ENCODE peak calls at places on chromosomes 5 and 9, in seven cellular contexts. One of them, this sample, is unnamed.

GRCh38 chr9:5630038-5630507 is 1.2 kb downstream of the RIC1 start:
- DNase-seq in AG04450: no peak
- DNase-seq in astrocyte: peak
- DNase-seq in CD8-positive, alpha-beta memory T cell: no peak
- DNase-seq in left lung: no peak
- DNase-seq in CD8-positive, alpha-beta T cell: no peak
- DNase-seq in heart right ventricle: no peak
- DNase-seq in this sample: no peak

GRCh38 chr5:76544268-76544926 is 78.8 kb downstream of the F2RL2 start:
- DNase-seq in left lung: no peak
- DNase-seq in astrocyte: peak
- DNase-seq in heart right ventricle: no peak
- DNase-seq in AG04450: no peak
- DNase-seq in CD8-positive, alpha-beta T cell: peak
- DNase-seq in CD8-positive, alpha-beta memory T cell: peak
- DNase-seq in this sample: no peak

GRCh38 chr5:10859393-10860195 is 98.6 kb upstream of the DAP start:
- DNase-seq in astrocyte: no peak
- DNase-seq in CD8-positive, alpha-beta T cell: no peak
- DNase-seq in heart right ventricle: no peak
- DNase-seq in AG04450: no peak
- DNase-seq in CD8-positive, alpha-beta memory T cell: no peak
- DNase-seq in left lung: no peak
- DNase-seq in this sample: no peak

GRCh38 chr9:97564291-97565175 is 63.1 kb downstream of the TMOD1 start:
- DNase-seq in astrocyte: peak
- DNase-seq in AG04450: peak
- DNase-seq in heart right ventricle: peak
- DNase-seq in CD8-positive, alpha-beta memory T cell: no peak
- DNase-seq in left lung: no peak
- DNase-seq in CD8-positive, alpha-beta T cell: no peak
- DNase-seq in this sample: no peak

GRCh38 chr5:142686210-142686734 is 382 bp upstream of the FGF1 start:
- DNase-seq in CD8-positive, alpha-beta T cell: no peak
- DNase-seq in CD8-positive, alpha-beta memory T cell: no peak
- DNase-seq in heart right ventricle: no peak
- DNase-seq in AG04450: no peak
- DNase-seq in astrocyte: peak
- DNase-seq in left lung: no peak
- DNase-seq in this sample: no peak

GRCh38 chr9:107850653-107851052 is 361.1 kb upstream of the KLF4 start:
- DNase-seq in astrocyte: no peak
- DNase-seq in AG04450: no peak
- DNase-seq in CD8-positive, alpha-beta T cell: no peak
- DNase-seq in heart right ventricle: no peak
- DNase-seq in CD8-positive, alpha-beta memory T cell: no peak
- DNase-seq in left lung: no peak
- DNase-seq in this sample: no peak

GRCh38 chr5:107248065-107248695 is 422.6 kb downstream of the EFNA5 start:
- DNase-seq in CD8-positive, alpha-beta T cell: no peak
- DNase-seq in heart right ventricle: peak
- DNase-seq in left lung: no peak
- DNase-seq in AG04450: no peak
- DNase-seq in astrocyte: no peak
- DNase-seq in CD8-positive, alpha-beta memory T cell: peak
- DNase-seq in this sample: no peak

GRCh38 chr9:130860458-130861316 is 25.6 kb downstream of the ABL1 start:
- DNase-seq in astrocyte: peak
- DNase-seq in heart right ventricle: peak
- DNase-seq in CD8-positive, alpha-beta T cell: no peak
- DNase-seq in CD8-positive, alpha-beta memory T cell: no peak
- DNase-seq in left lung: peak
- DNase-seq in AG04450: peak
- DNase-seq in this sample: peak

GRCh38 chr9:19022206-19022605 is 10.8 kb downstream of the SAXO1 start:
- DNase-seq in CD8-positive, alpha-beta memory T cell: no peak
- DNase-seq in CD8-positive, alpha-beta T cell: no peak
- DNase-seq in left lung: no peak
- DNase-seq in AG04450: no peak
- DNase-seq in astrocyte: no peak
- DNase-seq in heart right ventricle: no peak
- DNase-seq in this sample: no peak

GRCh38 chr9:110031511-110032173 is 176.3 kb downstream of the C9orf152 start:
- DNase-seq in heart right ventricle: no peak
- DNase-seq in astrocyte: peak
- DNase-seq in CD8-positive, alpha-beta memory T cell: no peak
- DNase-seq in AG04450: peak
- DNase-seq in left lung: no peak
- DNase-seq in CD8-positive, alpha-beta T cell: no peak
- DNase-seq in this sample: no peak

GRCh38 chr5:170278611-170279500 is 18.7 kb downstream of the LCP2 start:
- DNase-seq in CD8-positive, alpha-beta memory T cell: peak
- DNase-seq in astrocyte: no peak
- DNase-seq in CD8-positive, alpha-beta T cell: peak
- DNase-seq in left lung: peak
- DNase-seq in AG04450: no peak
- DNase-seq in heart right ventricle: peak
- DNase-seq in this sample: no peak

GRCh38 chr5:54254482-54255198 is 55.7 kb downstream of the ARL15 start:
- DNase-seq in AG04450: no peak
- DNase-seq in CD8-positive, alpha-beta T cell: no peak
- DNase-seq in CD8-positive, alpha-beta memory T cell: no peak
- DNase-seq in heart right ventricle: peak
- DNase-seq in left lung: no peak
- DNase-seq in astrocyte: no peak
- DNase-seq in this sample: no peak

GRCh38 chr9:91298304-91298703 is 63.4 kb downstream of the AUH start:
- DNase-seq in AG04450: no peak
- DNase-seq in left lung: no peak
- DNase-seq in CD8-positive, alpha-beta T cell: no peak
- DNase-seq in heart right ventricle: no peak
- DNase-seq in CD8-positive, alpha-beta memory T cell: no peak
- DNase-seq in astrocyte: no peak
- DNase-seq in this sample: no peak

GRCh38 chr5:98794001-98794400 is 20.5 kb downstream of the RGMB start:
- DNase-seq in heart right ventricle: no peak
- DNase-seq in CD8-positive, alpha-beta memory T cell: no peak
- DNase-seq in AG04450: no peak
- DNase-seq in left lung: no peak
- DNase-seq in CD8-positive, alpha-beta T cell: no peak
- DNase-seq in astrocyte: no peak
- DNase-seq in this sample: no peak

GRCh38 chr5:98793223-98793622 is 19.8 kb downstream of the RGMB start:
- DNase-seq in astrocyte: no peak
- DNase-seq in AG04450: no peak
- DNase-seq in heart right ventricle: no peak
- DNase-seq in CD8-positive, alpha-beta T cell: no peak
- DNase-seq in left lung: no peak
- DNase-seq in CD8-positive, alpha-beta memory T cell: no peak
- DNase-seq in this sample: no peak

GRCh38 chr5:98794414-98795080 is 21.1 kb downstream of the RGMB start:
- DNase-seq in CD8-positive, alpha-beta memory T cell: no peak
- DNase-seq in heart right ventricle: no peak
- DNase-seq in astrocyte: no peak
- DNase-seq in AG04450: no peak
- DNase-seq in left lung: no peak
- DNase-seq in CD8-positive, alpha-beta T cell: no peak
- DNase-seq in this sample: no peak

GRCh38 chr5:98791110-98791509 is 17.6 kb downstream of the RGMB start:
- DNase-seq in heart right ventricle: no peak
- DNase-seq in left lung: no peak
- DNase-seq in CD8-positive, alpha-beta T cell: no peak
- DNase-seq in CD8-positive, alpha-beta memory T cell: no peak
- DNase-seq in astrocyte: no peak
- DNase-seq in AG04450: no peak
- DNase-seq in this sample: no peak

GRCh38 chr5:98791928-98792580 is 18.6 kb downstream of the RGMB start:
- DNase-seq in left lung: no peak
- DNase-seq in CD8-positive, alpha-beta memory T cell: no peak
- DNase-seq in astrocyte: no peak
- DNase-seq in CD8-positive, alpha-beta T cell: no peak
- DNase-seq in heart right ventricle: no peak
- DNase-seq in AG04450: no peak
- DNase-seq in this sample: no peak
- H3K4me3 ChIP-seq in left lung: no peak
- H3K4me3 ChIP-seq in CD8-positive, alpha-beta memory T cell: no peak
- H3K4me3 ChIP-seq in astrocyte: no peak
- H3K4me3 ChIP-seq in CD8-positive, alpha-beta T cell: no peak
- H3K4me3 ChIP-seq in heart right ventricle: no peak
- H3K4me3 ChIP-seq in AG04450: no peak
- H3K4me3 ChIP-seq in this sample: no peak

GRCh38 chr9:93025736-93026135 is 32.8 kb upstream of the SUSD3 start:
- DNase-seq in heart right ventricle: no peak
- DNase-seq in CD8-positive, alpha-beta memory T cell: no peak
- DNase-seq in left lung: peak
- DNase-seq in CD8-positive, alpha-beta T cell: no peak
- DNase-seq in AG04450: no peak
- DNase-seq in astrocyte: no peak
- DNase-seq in this sample: no peak
- H3K4me3 ChIP-seq in heart right ventricle: no peak
- H3K4me3 ChIP-seq in CD8-positive, alpha-beta memory T cell: no peak
- H3K4me3 ChIP-seq in left lung: no peak
- H3K4me3 ChIP-seq in CD8-positive, alpha-beta T cell: no peak
- H3K4me3 ChIP-seq in AG04450: no peak
- H3K4me3 ChIP-seq in astrocyte: no peak
- H3K4me3 ChIP-seq in this sample: no peak

GRCh38 chr9:120868339-120868675 is 8.7 kb downstream of the PHF19 start:
- DNase-seq in heart right ventricle: no peak
- DNase-seq in CD8-positive, alpha-beta memory T cell: no peak
- DNase-seq in CD8-positive, alpha-beta T cell: no peak
- DNase-seq in AG04450: no peak
- DNase-seq in astrocyte: peak
- DNase-seq in left lung: no peak
- DNase-seq in this sample: no peak
- H3K4me3 ChIP-seq in heart right ventricle: peak
- H3K4me3 ChIP-seq in CD8-positive, alpha-beta memory T cell: peak
- H3K4me3 ChIP-seq in CD8-positive, alpha-beta T cell: peak
- H3K4me3 ChIP-seq in AG04450: peak
- H3K4me3 ChIP-seq in astrocyte: no peak
- H3K4me3 ChIP-seq in left lung: peak
- H3K4me3 ChIP-seq in this sample: peak

GRCh38 chr5:2491846-2492245 is 259.6 kb downstream of the IRX2 start:
- DNase-seq in CD8-positive, alpha-beta memory T cell: no peak
- DNase-seq in astrocyte: no peak
- DNase-seq in left lung: no peak
- DNase-seq in AG04450: no peak
- DNase-seq in CD8-positive, alpha-beta T cell: no peak
- DNase-seq in heart right ventricle: no peak
- DNase-seq in this sample: no peak
- H3K4me3 ChIP-seq in CD8-positive, alpha-beta memory T cell: no peak
- H3K4me3 ChIP-seq in astrocyte: no peak
- H3K4me3 ChIP-seq in left lung: no peak
- H3K4me3 ChIP-seq in AG04450: no peak
- H3K4me3 ChIP-seq in CD8-positive, alpha-beta T cell: no peak
- H3K4me3 ChIP-seq in heart right ventricle: no peak
- H3K4me3 ChIP-seq in this sample: no peak